ENCODE peak calls at places on chromosomes 7 and 10, in five cellular contexts. One of them, this sample, is unnamed.
A peak's percentile ranks its signal among the peaks of the same experiment; 100 is the strongest.

GRCh38 chr7:6533893-6534804 is 17.1 kb downstream of the GRID2IP start:
- DNase-seq in lower lobe of right lung: no peak
- DNase-seq in lung: no peak
- DNase-seq in DND-41: no peak
- DNase-seq in right lobe of liver: no peak
- DNase-seq in this sample: peak; percentile 58

GRCh38 chr10:112404612-112405011 is 30.7 kb downstream of the ACSL5 start:
- DNase-seq in lower lobe of right lung: no peak
- DNase-seq in lung: no peak
- DNase-seq in DND-41: no peak
- DNase-seq in right lobe of liver: no peak
- DNase-seq in this sample: no peak

GRCh38 chr7:17301491-17302101 is 3.1 kb downstream of the AHR start:
- DNase-seq in lower lobe of right lung: no peak
- DNase-seq in lung: peak; percentile 39
- DNase-seq in DND-41: peak; percentile 40
- DNase-seq in right lobe of liver: no peak
- DNase-seq in this sample: peak; percentile 57

GRCh38 chr10:11539191-11539868 is 72.1 kb downstream of the USP6NL start:
- DNase-seq in lower lobe of right lung: no peak
- DNase-seq in lung: no peak
- DNase-seq in DND-41: no peak
- DNase-seq in right lobe of liver: no peak
- DNase-seq in this sample: no peak

GRCh38 chr7:158018971-158019645 is 568.5 kb downstream of the PTPRN2 start:
- DNase-seq in lower lobe of right lung: no peak
- DNase-seq in lung: no peak
- DNase-seq in DND-41: no peak
- DNase-seq in right lobe of liver: no peak
- DNase-seq in this sample: no peak

GRCh38 chr7:108094933-108095710 is 35.0 kb downstream of the LAMB4 start:
- DNase-seq in lower lobe of right lung: no peak
- DNase-seq in lung: peak; percentile 43
- DNase-seq in DND-41: no peak
- DNase-seq in right lobe of liver: peak; percentile 80
- DNase-seq in this sample: no peak

GRCh38 chr7:99730992-99731391 is 4.0 kb downstream of the CYP3A7 start:
- DNase-seq in lower lobe of right lung: no peak
- DNase-seq in lung: no peak
- DNase-seq in DND-41: no peak
- DNase-seq in right lobe of liver: no peak
- DNase-seq in this sample: no peak

GRCh38 chr10:14409856-14410458 is 79.2 kb upstream of the FRMD4A start:
- DNase-seq in lower lobe of right lung: no peak
- DNase-seq in lung: no peak
- DNase-seq in DND-41: no peak
- DNase-seq in right lobe of liver: no peak
- DNase-seq in this sample: no peak

GRCh38 chr7:41628926-41629325 is 74.0 kb downstream of the INHBA start:
- DNase-seq in lower lobe of right lung: no peak
- DNase-seq in lung: no peak
- DNase-seq in DND-41: no peak
- DNase-seq in right lobe of liver: no peak
- DNase-seq in this sample: no peak

GRCh38 chr10:98267069-98267893 is 713 bp downstream of the LOXL4 start:
- DNase-seq in lower lobe of right lung: no peak
- DNase-seq in lung: no peak
- DNase-seq in DND-41: no peak
- DNase-seq in right lobe of liver: no peak
- DNase-seq in this sample: no peak

GRCh38 chr7:99030145-99030856 is 113.6 kb downstream of the SMURF1 start:
- DNase-seq in lower lobe of right lung: no peak
- DNase-seq in lung: no peak
- DNase-seq in DND-41: no peak
- DNase-seq in right lobe of liver: no peak
- DNase-seq in this sample: no peak

GRCh38 chr7:24737281-24737680 is 20.0 kb downstream of the GSDME start:
- DNase-seq in lower lobe of right lung: no peak
- DNase-seq in lung: no peak
- DNase-seq in DND-41: no peak
- DNase-seq in right lobe of liver: no peak
- DNase-seq in this sample: no peak

GRCh38 chr10:3761916-3762708 is 22.9 kb downstream of the KLF6 start:
- DNase-seq in lower lobe of right lung: no peak
- DNase-seq in lung: no peak
- DNase-seq in DND-41: no peak
- DNase-seq in right lobe of liver: peak; percentile 27
- DNase-seq in this sample: no peak

GRCh38 chr10:30980951-30981616 is 50.6 kb downstream of the ZNF438 start:
- DNase-seq in lower lobe of right lung: no peak
- DNase-seq in lung: peak; percentile 68
- DNase-seq in DND-41: no peak
- DNase-seq in right lobe of liver: peak; percentile 88
- DNase-seq in this sample: no peak

GRCh38 chr10:70729763-70730357 is 55.3 kb downstream of the TBATA start:
- DNase-seq in lower lobe of right lung: no peak
- DNase-seq in lung: no peak
- DNase-seq in DND-41: no peak
- DNase-seq in right lobe of liver: no peak
- DNase-seq in this sample: no peak

GRCh38 chr10:61463035-61463909 is 10.1 kb upstream of the TMEM26 start:
- DNase-seq in lower lobe of right lung: no peak
- DNase-seq in lung: no peak
- DNase-seq in DND-41: no peak
- DNase-seq in right lobe of liver: no peak
- DNase-seq in this sample: no peak

GRCh38 chr10:11611248-11612003 is at the start of gene USP6NL:
- DNase-seq in lower lobe of right lung: peak; percentile 93
- DNase-seq in lung: peak; percentile 88
- DNase-seq in DND-41: peak; percentile 82
- DNase-seq in right lobe of liver: peak; percentile 97
- DNase-seq in this sample: peak; percentile 84

GRCh38 chr10:132162021-132162531 is 24.7 kb upstream of the DPYSL4 start:
- DNase-seq in lower lobe of right lung: peak; percentile 24
- DNase-seq in lung: no peak
- DNase-seq in DND-41: no peak
- DNase-seq in right lobe of liver: no peak
- DNase-seq in this sample: no peak

DNA sequence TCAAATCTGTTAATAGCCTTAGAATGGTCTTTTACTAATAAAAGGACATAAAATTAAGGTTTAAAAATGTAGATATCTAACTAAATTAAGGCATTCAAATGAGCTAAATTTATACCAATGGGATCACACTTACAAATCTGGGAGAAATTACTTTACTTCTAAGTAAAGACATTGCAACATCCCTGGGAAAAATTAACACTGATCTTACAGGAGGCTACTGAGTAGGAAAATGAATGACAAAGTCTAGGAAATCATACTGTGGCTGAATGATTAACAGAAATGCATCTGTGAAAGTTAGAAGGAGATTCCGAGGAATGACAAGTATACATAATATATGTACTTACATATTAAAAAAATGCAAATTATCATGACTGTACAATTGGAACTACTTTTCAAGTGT is 38.3 kb downstream of the CACNA2D1 start:
- DNase-seq in lower lobe of right lung: no peak
- DNase-seq in lung: no peak
- DNase-seq in DND-41: no peak
- DNase-seq in right lobe of liver: no peak
- DNase-seq in this sample: no peak
- TF ChIP-seq CTCF in lower lobe of right lung: no peak
- TF ChIP-seq CTCF in lung: no peak
- TF ChIP-seq CTCF in DND-41: no peak
- TF ChIP-seq CTCF in right lobe of liver: no peak
- TF ChIP-seq CTCF in this sample: no peak

DNA sequence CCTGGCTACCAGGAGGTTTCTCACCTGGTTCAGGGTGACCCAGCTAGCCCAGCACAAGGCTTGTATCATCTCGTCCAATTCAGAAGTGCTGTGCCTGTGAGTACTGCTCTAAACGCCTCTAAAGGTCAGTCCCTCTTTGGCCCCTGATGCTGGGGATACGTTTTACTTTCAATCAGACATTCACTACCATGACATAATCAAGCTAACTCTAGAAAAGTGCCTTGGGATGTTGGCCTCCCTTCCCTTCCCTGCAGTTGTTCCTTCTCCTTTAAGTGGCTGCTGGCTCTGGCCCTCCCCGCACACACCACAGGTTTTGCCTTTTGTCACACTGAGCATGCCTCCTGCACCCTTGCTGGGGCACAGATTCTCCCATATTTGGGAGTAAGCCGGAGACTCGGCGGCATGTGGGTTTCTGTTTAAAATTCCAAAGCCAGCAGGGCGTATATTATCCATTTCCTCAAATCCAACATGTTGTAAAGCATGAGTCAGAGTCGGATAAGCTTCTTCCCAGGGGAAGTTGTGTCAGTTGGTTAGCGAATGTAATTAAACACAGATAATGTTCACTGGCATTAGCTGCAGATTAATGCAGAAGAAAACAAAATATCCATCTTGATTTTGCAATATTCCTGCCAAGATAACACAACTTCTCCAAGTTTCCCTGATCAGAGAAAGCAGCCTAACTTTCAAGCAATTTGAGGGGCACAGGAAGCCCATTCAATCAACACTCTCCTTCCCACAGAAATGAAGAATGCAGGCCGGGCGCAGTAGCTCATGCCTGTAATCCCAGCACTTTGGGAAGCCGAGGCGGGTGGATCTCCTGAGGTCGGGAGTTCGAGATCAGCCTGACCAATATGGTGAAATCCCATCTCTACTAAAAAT is 31.8 kb upstream of the VCL start:
- DNase-seq in lower lobe of right lung: peak; percentile 71
- DNase-seq in lung: peak; percentile 75
- DNase-seq in DND-41: no peak
- DNase-seq in right lobe of liver: no peak
- DNase-seq in this sample: no peak
- H3K4me3 ChIP-seq in lower lobe of right lung: peak overlapping the region; percentile 0
- H3K4me3 ChIP-seq in lung: no peak overlapping the region
- H3K4me3 ChIP-seq in DND-41: no peak overlapping the region
- H3K4me3 ChIP-seq in right lobe of liver: no peak overlapping the region
- H3K4me3 ChIP-seq in this sample: no peak overlapping the region

DNA sequence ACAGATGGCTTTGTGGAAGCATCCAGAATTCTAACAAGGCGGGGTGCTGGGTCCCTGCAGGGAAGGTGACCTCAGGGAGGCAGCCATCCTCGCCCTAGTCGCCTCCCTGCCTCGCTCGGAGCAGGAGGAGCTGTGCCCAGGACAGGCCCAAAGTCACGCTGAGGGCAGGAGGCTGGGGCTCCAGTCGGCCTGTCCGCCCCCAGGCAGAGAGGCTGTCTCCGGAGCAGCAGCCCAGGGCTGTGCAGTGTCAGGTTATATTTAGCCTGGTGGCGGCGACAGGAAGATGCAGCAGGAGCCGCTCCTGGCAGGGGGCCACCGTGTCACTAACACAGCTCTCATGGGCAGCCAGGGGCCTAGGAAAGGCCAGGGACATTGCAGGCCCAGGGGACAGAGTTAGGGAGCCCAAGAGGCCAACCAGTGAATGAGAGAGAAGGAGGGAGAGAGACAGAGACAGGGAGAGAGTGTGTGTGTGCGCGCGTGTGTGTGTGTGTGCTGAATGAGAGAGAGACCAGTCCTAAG is 13.5 kb downstream of the KCNH2 start:
- DNase-seq in lower lobe of right lung: no peak
- DNase-seq in lung: no peak
- DNase-seq in DND-41: no peak
- DNase-seq in right lobe of liver: peak; percentile 62
- DNase-seq in this sample: no peak
- TF ChIP-seq CTCF in lower lobe of right lung: no peak
- TF ChIP-seq CTCF in lung: no peak
- TF ChIP-seq CTCF in DND-41: no peak
- TF ChIP-seq CTCF in right lobe of liver: no peak
- TF ChIP-seq CTCF in this sample: no peak

GRCh38 chr7:101155303-101155702 is 1.0 kb downstream of the AP1S1 start:
- DNase-seq in lower lobe of right lung: no peak
- DNase-seq in lung: no peak
- DNase-seq in DND-41: no peak
- DNase-seq in right lobe of liver: no peak
- DNase-seq in this sample: no peak
- H3K4me3 ChIP-seq in lower lobe of right lung: peak overlapping the region; percentile 83
- H3K4me3 ChIP-seq in lung: peak overlapping the region; percentile 65
- H3K4me3 ChIP-seq in DND-41: peak overlapping the region; percentile 63
- H3K4me3 ChIP-seq in right lobe of liver: peak overlapping the region; percentile 71
- H3K4me3 ChIP-seq in this sample: peak overlapping the region; percentile 81

GRCh38 chr7:34596887-34597286 is 61.1 kb upstream of the NPSR1 start:
- DNase-seq in lower lobe of right lung: no peak
- DNase-seq in lung: no peak
- DNase-seq in DND-41: no peak
- DNase-seq in right lobe of liver: no peak
- DNase-seq in this sample: no peak
- TF ChIP-seq CTCF in lower lobe of right lung: no peak
- TF ChIP-seq CTCF in lung: no peak
- TF ChIP-seq CTCF in DND-41: no peak
- TF ChIP-seq CTCF in right lobe of liver: peak; percentile 10
- TF ChIP-seq CTCF in this sample: peak; percentile 7

DNA sequence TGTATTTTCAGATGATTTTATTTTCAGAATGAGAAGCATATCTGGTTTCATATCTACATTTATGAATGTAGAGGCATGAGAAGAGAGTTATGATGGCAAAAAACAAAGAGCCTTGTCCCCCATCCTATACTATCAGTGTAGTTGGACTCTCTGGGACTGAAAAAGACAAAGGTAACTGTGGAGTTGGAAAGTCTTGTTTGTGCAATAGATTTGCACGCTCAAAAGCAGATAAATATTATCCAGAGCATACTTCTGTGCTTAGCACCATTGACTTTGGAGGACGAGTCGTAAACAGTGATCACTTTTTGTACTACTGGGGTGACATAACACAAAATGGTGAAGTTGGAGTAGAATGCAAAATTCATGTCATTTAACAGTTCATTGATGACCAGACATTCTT is 85.2 kb upstream of the EGFR start:
- DNase-seq in lower lobe of right lung: no peak
- DNase-seq in lung: no peak
- DNase-seq in DND-41: no peak
- DNase-seq in right lobe of liver: no peak
- DNase-seq in this sample: no peak
- H3K4me3 ChIP-seq in lower lobe of right lung: peak overlapping the region; percentile 47
- H3K4me3 ChIP-seq in lung: no peak overlapping the region
- H3K4me3 ChIP-seq in DND-41: peak overlapping the region; percentile 37
- H3K4me3 ChIP-seq in right lobe of liver: peak overlapping the region; percentile 49
- H3K4me3 ChIP-seq in this sample: no peak overlapping the region

GRCh38 chr7:105937411-105937810 is 25.7 kb upstream of the CDHR3 start:
- DNase-seq in lower lobe of right lung: no peak
- DNase-seq in lung: no peak
- DNase-seq in DND-41: no peak
- DNase-seq in right lobe of liver: no peak
- DNase-seq in this sample: no peak

GRCh38 chr7:105932835-105933477 is 30.1 kb upstream of the CDHR3 start:
- DNase-seq in lower lobe of right lung: no peak
- DNase-seq in lung: peak; percentile 37
- DNase-seq in DND-41: no peak
- DNase-seq in right lobe of liver: no peak
- DNase-seq in this sample: no peak

GRCh38 chr7:105935250-105935649 is 27.8 kb upstream of the CDHR3 start:
- DNase-seq in lower lobe of right lung: no peak
- DNase-seq in lung: peak; percentile 74
- DNase-seq in DND-41: no peak
- DNase-seq in right lobe of liver: peak; percentile 49
- DNase-seq in this sample: no peak

GRCh38 chr7:105931179-105931578 is 31.9 kb upstream of the CDHR3 start:
- DNase-seq in lower lobe of right lung: no peak
- DNase-seq in lung: no peak
- DNase-seq in DND-41: no peak
- DNase-seq in right lobe of liver: no peak
- DNase-seq in this sample: no peak

GRCh38 chr7:105934577-105935185 is 28.4 kb upstream of the CDHR3 start:
- DNase-seq in lower lobe of right lung: no peak
- DNase-seq in lung: peak; percentile 61
- DNase-seq in DND-41: no peak
- DNase-seq in right lobe of liver: peak; percentile 66
- DNase-seq in this sample: peak; percentile 40
- TF ChIP-seq CTCF in lower lobe of right lung: peak; percentile 48
- TF ChIP-seq CTCF in lung: peak; percentile 26
- TF ChIP-seq CTCF in DND-41: peak; percentile 33
- TF ChIP-seq CTCF in right lobe of liver: peak; percentile 66
- TF ChIP-seq CTCF in this sample: peak; percentile 8